ENCODE peak calls at places on chromosomes 13 and 19, in six cellular contexts. One of them, this sample, is unnamed.

GRCh38 chr19:53583181-53583580 is 45.2 kb downstream of the ZNF331 start:
- DNase-seq in endothelial cell: no peak
- DNase-seq in nucleus accumbens: no peak
- DNase-seq in stomach: no peak
- DNase-seq in cerebellar cortex: no peak
- DNase-seq in ovary: no peak
- DNase-seq in this sample: no peak

GRCh38 chr13:51017516-51017915 is 93.6 kb downstream of the C13orf42 start:
- DNase-seq in nucleus accumbens: no peak
- DNase-seq in endothelial cell: no peak
- DNase-seq in cerebellar cortex: no peak
- DNase-seq in ovary: no peak
- DNase-seq in stomach: no peak
- DNase-seq in this sample: no peak

GRCh38 chr13:66657165-66657895 is 572.8 kb downstream of the PCDH9 start:
- DNase-seq in nucleus accumbens: peak; percentile 38
- DNase-seq in endothelial cell: no peak
- DNase-seq in cerebellar cortex: peak; percentile 67
- DNase-seq in ovary: peak; percentile 50
- DNase-seq in stomach: peak; percentile 80
- DNase-seq in this sample: peak; percentile 6

GRCh38 chr13:20774746-20775145 is 985 bp upstream of the EEF1AKMT1 start:
- DNase-seq in endothelial cell: no peak
- DNase-seq in stomach: no peak
- DNase-seq in cerebellar cortex: no peak
- DNase-seq in nucleus accumbens: no peak
- DNase-seq in ovary: no peak
- DNase-seq in this sample: no peak

GRCh38 chr13:45807520-45808099 is 43.9 kb downstream of the SIAH3 start:
- DNase-seq in ovary: no peak
- DNase-seq in cerebellar cortex: peak; percentile 48
- DNase-seq in nucleus accumbens: no peak
- DNase-seq in stomach: peak; percentile 33
- DNase-seq in endothelial cell: peak; percentile 55
- DNase-seq in this sample: peak; percentile 50

GRCh38 chr19:7739801-7740659 is 7.3 kb downstream of the CD209 start:
- DNase-seq in ovary: no peak
- DNase-seq in stomach: no peak
- DNase-seq in cerebellar cortex: peak; percentile 79
- DNase-seq in nucleus accumbens: no peak
- DNase-seq in endothelial cell: no peak
- DNase-seq in this sample: no peak

GRCh38 chr19:34731964-34732363 is 2.1 kb upstream of the ZNF181 start:
- DNase-seq in cerebellar cortex: no peak
- DNase-seq in stomach: no peak
- DNase-seq in nucleus accumbens: no peak
- DNase-seq in endothelial cell: no peak
- DNase-seq in ovary: no peak
- DNase-seq in this sample: no peak

GRCh38 chr13:30623392-30623791 is 5.7 kb downstream of the USPL1 start:
- DNase-seq in stomach: no peak
- DNase-seq in cerebellar cortex: no peak
- DNase-seq in nucleus accumbens: no peak
- DNase-seq in ovary: no peak
- DNase-seq in endothelial cell: no peak
- DNase-seq in this sample: no peak

GRCh38 chr19:4568884-4569283 is 9.4 kb upstream of the SEMA6B start:
- DNase-seq in stomach: no peak
- DNase-seq in nucleus accumbens: no peak
- DNase-seq in endothelial cell: no peak
- DNase-seq in ovary: no peak
- DNase-seq in cerebellar cortex: no peak
- DNase-seq in this sample: no peak

GRCh38 chr13:50334092-50334778 is 319.0 kb downstream of the KCNRG start:
- DNase-seq in nucleus accumbens: no peak
- DNase-seq in endothelial cell: no peak
- DNase-seq in ovary: no peak
- DNase-seq in cerebellar cortex: no peak
- DNase-seq in stomach: no peak
- DNase-seq in this sample: no peak

GRCh38 chr19:19546751-19547162 is 8.7 kb downstream of the CILP2 start:
- DNase-seq in stomach: no peak
- DNase-seq in cerebellar cortex: no peak
- DNase-seq in endothelial cell: no peak
- DNase-seq in nucleus accumbens: no peak
- DNase-seq in ovary: no peak
- DNase-seq in this sample: no peak

GRCh38 chr13:113122571-113123225 is at the start of gene F10:
- DNase-seq in cerebellar cortex: no peak
- DNase-seq in endothelial cell: no peak
- DNase-seq in stomach: peak; percentile 73
- DNase-seq in nucleus accumbens: no peak
- DNase-seq in ovary: peak; percentile 84
- DNase-seq in this sample: peak; percentile 9

GRCh38 chr13:43981091-43981490 is 101.4 kb downstream of the LACC1 start:
- DNase-seq in endothelial cell: no peak
- DNase-seq in ovary: no peak
- DNase-seq in nucleus accumbens: no peak
- DNase-seq in cerebellar cortex: no peak
- DNase-seq in stomach: no peak
- DNase-seq in this sample: no peak

GRCh38 chr19:2266183-2266993 is 10.2 kb upstream of the JSRP1 start:
- DNase-seq in nucleus accumbens: peak; percentile 12
- DNase-seq in stomach: peak; percentile 93
- DNase-seq in endothelial cell: no peak
- DNase-seq in ovary: peak; percentile 82
- DNase-seq in cerebellar cortex: peak; percentile 82
- DNase-seq in this sample: peak; percentile 63

GRCh38 chr19:40750035-40750284 is 317 bp downstream of the ACTMAP start:
- DNase-seq in ovary: no peak
- DNase-seq in nucleus accumbens: no peak
- DNase-seq in cerebellar cortex: no peak
- DNase-seq in endothelial cell: no peak
- DNase-seq in stomach: no peak
- DNase-seq in this sample: no peak

GRCh38 chr19:1720237-1720636 is 33.1 kb upstream of the ONECUT3 start:
- DNase-seq in stomach: no peak
- DNase-seq in nucleus accumbens: no peak
- DNase-seq in endothelial cell: no peak
- DNase-seq in ovary: no peak
- DNase-seq in cerebellar cortex: no peak
- DNase-seq in this sample: no peak

This sample was measured in Calu3.